ENCODE peak calls at places on chromosome 22, in seven cellular contexts. M is K562, C is HCT116, S is H1, R is IMR-90, K is GM12878, N is HepG2. V is an unnamed sample.

GRCh38 chr22:19066531-19067271 is 55.5 kb downstream of the DGCR2 start:
- DNase-seq in M (no peak), C (no peak), S (no peak), R (peak; percentile 83), K (no peak), N (no peak), V (no peak)

GRCh38 chr22:44828193-44828592 is 75.8 kb downstream of the ARHGAP8 start:
- DNase-seq in M (peak; percentile 75), C (no peak), S (peak; percentile 88), R (no peak), K (no peak), N (no peak), V (peak; percentile 21)

GRCh38 chr22:27370281-27370680 is 431.3 kb downstream of the MN1 start:
- DNase-seq in M (no peak), C (no peak), S (no peak), R (no peak), K (no peak), N (no peak), V (no peak)

GRCh38 chr22:30490399-30490798 is 15.1 kb downstream of the SEC14L4 start:
- DNase-seq in M (peak; percentile 45), C (no peak), S (no peak), R (no peak), K (no peak), N (peak; percentile 16), V (no peak)

GRCh38 chr22:17754233-17754925 is 19.9 kb downstream of the BID start:
- DNase-seq in M (no peak), C (no peak), S (no peak), R (no peak), K (no peak), N (no peak), V (no peak)

GRCh38 chr22:27212617-27213177 is 555.3 kb downstream of the MIAT start:
- DNase-seq in M (no peak), C (no peak), S (no peak), R (peak; percentile 98), K (no peak), N (no peak), V (peak; percentile 41)

GRCh38 chr22:42347281-42347824 is 76.9 kb upstream of the TCF20 start:
- DNase-seq in M (no peak), C (no peak), S (no peak), R (no peak), K (no peak), N (no peak), V (no peak)

GRCh38 chr22:31488988-31489617 is 539 bp downstream of the EIF4ENIF1 start:
- DNase-seq in M (peak; percentile 27), C (no peak), S (peak; percentile 73), R (peak; percentile 7), K (no peak), N (no peak), V (peak; percentile 21)

GRCh38 chr22:35328472-35328885 is 28.8 kb downstream of the TOM1 start:
- DNase-seq in M (no peak), C (no peak), S (no peak), R (no peak), K (no peak), N (peak; percentile 96), V (no peak)

GRCh38 chr22:38450234-38450797 is 4.7 kb downstream of the KCNJ4 start:
- DNase-seq in M (no peak), C (no peak), S (no peak), R (no peak), K (no peak), N (no peak), V (no peak)

GRCh38 chr22:38451404-38451803 is 3.6 kb downstream of the KCNJ4 start:
- DNase-seq in M (no peak), C (no peak), S (no peak), R (no peak), K (no peak), N (no peak), V (no peak)

GRCh38 chr22:38452373-38453064 is 2.5 kb downstream of the KCNJ4 start:
- DNase-seq in M (no peak), C (no peak), S (no peak), R (peak; percentile 26), K (no peak), N (no peak), V (no peak)

GRCh38 chr22:38453065-38453672 is 1.8 kb downstream of the KCNJ4 start:
- DNase-seq in M (no peak), C (no peak), S (no peak), R (no peak), K (no peak), N (no peak), V (no peak)

DNA sequence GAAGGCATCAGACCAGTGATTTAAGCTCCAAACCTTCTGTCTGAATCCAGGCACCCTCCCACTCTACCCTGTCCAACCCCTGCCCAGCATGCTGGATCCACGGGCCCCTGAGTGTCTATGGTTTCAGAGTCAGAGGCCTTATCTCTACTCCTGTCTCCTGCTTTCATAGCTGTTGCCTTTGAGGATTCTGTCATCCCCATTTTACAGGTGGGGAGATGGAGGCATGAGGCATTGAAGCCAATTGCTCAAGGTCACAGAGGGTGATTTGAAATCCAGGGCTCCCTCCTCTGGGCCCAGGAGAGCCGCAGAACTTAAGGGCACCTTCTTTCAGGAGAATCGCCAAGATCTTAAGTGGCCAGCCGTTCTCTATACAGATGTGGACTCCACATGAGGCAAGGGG is 3.1 kb downstream of the KCNJ4 start:
- DNase-seq in M (no peak), C (no peak), S (no peak), R (no peak), K (no peak), N (no peak), V (no peak)
- TF ChIP-seq CEBPB in M (no peak), C (no peak), S (no peak), R (no peak), K (no peak), N (no peak), V (no peak)

GRCh38 chr22:47105085-47105484 is 342.6 kb downstream of the TBC1D22A start:
- DNase-seq in M (no peak), C (no peak), S (no peak), R (no peak), K (no peak), N (no peak), V (no peak)

GRCh38 chr22:47106806-47107205 is 344.4 kb downstream of the TBC1D22A start:
- DNase-seq in M (no peak), C (no peak), S (no peak), R (no peak), K (no peak), N (no peak), V (no peak)

GRCh38 chr22:47111626-47112373 is 349.4 kb downstream of the TBC1D22A start:
- DNase-seq in M (no peak), C (no peak), S (no peak), R (no peak), K (no peak), N (no peak), V (no peak)

GRCh38 chr22:47110817-47111443 is 348.5 kb downstream of the TBC1D22A start:
- DNase-seq in M (no peak), C (no peak), S (no peak), R (peak; percentile 61), K (no peak), N (no peak), V (no peak)

GRCh38 chr22:47107431-47107830 is 345.0 kb downstream of the TBC1D22A start:
- DNase-seq in M (no peak), C (peak; percentile 51), S (no peak), R (peak; percentile 88), K (no peak), N (no peak), V (no peak)
- TF ChIP-seq CEBPB in M (no peak), C (no peak), S (no peak), R (no peak), K (no peak), N (no peak), V (no peak)

GRCh38 chr22:20647586-20648305 is 126.2 kb upstream of the SERPIND1 start:
- DNase-seq in M (no peak), C (no peak), S (peak; percentile 14), R (no peak), K (no peak), N (no peak), V (no peak)
- TF ChIP-seq CEBPB in M (no peak), C (no peak), S (no peak), R (no peak), K (no peak), N (no peak), V (no peak)

GRCh38 chr22:24140357-24140756 is 40.9 kb upstream of the SUSD2 start:
- DNase-seq in M (no peak), C (no peak), S (no peak), R (peak; percentile 40), K (no peak), N (no peak), V (no peak)

GRCh38 chr22:24141586-24141985 is 39.7 kb upstream of the SUSD2 start:
- DNase-seq in M (no peak), C (no peak), S (no peak), R (peak; percentile 63), K (no peak), N (no peak), V (no peak)

GRCh38 chr22:24142241-24142640 is 39.0 kb upstream of the SUSD2 start:
- DNase-seq in M (no peak), C (no peak), S (no peak), R (no peak), K (no peak), N (no peak), V (no peak)

GRCh38 chr22:24137595-24137994 is 43.7 kb upstream of the SUSD2 start:
- DNase-seq in M (no peak), C (no peak), S (no peak), R (peak; percentile 86), K (no peak), N (no peak), V (no peak)

GRCh38 chr22:24138649-24139420 is 42.5 kb upstream of the SUSD2 start:
- DNase-seq in M (no peak), C (no peak), S (no peak), R (no peak), K (no peak), N (no peak), V (no peak)
- TF ChIP-seq CEBPB in M (no peak), C (no peak), S (no peak), R (no peak), K (no peak), N (no peak), V (no peak)

DNA sequence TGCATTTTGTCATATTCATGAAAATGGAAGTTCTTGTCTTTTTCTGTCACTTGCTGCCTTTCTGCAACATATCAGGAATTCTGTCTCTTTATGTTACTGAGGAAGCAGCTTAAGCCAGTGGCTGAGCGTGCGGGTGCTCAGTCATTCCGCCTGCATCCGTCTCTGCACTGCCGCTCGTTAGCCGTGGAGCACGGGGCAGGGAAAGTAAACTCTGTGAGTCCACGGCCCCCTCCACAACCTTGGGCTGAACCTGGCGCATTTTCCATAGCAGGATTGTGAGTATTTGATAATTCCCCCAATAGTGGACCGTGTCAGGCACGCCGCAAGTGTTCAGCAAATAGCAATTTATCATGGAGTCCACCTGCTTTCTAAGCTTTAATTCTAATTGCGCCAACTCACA is 1007.7 kb downstream of the BRD1 start:
- DNase-seq in M (no peak), C (no peak), S (no peak), R (no peak), K (no peak), N (no peak), V (no peak)
- TF ChIP-seq CEBPB in M (no peak), C (no peak), S (no peak), R (no peak), K (no peak), N (no peak), V (no peak)

V was measured in A549.